ENCODE peak calls at places on chromosomes 7 and 10, in four cellular contexts. I, Q, H and J are unnamed samples.

GRCh38 chr7:35691827-35692307 is 3.1 kb downstream of the HERPUD2 start:
- DNase-seq in I (peak; percentile 47), H (no peak), Q (no peak), J (no peak)

GRCh38 chr7:116259156-116259555 is 48.8 kb downstream of the TES start:
- DNase-seq in Q (no peak), H (no peak), I (peak; percentile 14), J (no peak)

GRCh38 chr10:87966454-87966853 is 103.0 kb downstream of the PTEN start:
- DNase-seq in Q (no peak), I (no peak), H (no peak), J (no peak)

GRCh38 chr7:116780966-116781365 is 81.4 kb upstream of the CAPZA2 start:
- DNase-seq in Q (no peak), I (no peak), H (peak; percentile 55), J (peak; percentile 54)

GRCh38 chr7:30984359-30985107 is 20.8 kb downstream of the GHRHR start:
- DNase-seq in I (peak; percentile 48), Q (no peak), H (no peak), J (peak; percentile 64)

GRCh38 chr7:148911626-148912025 is 27.5 kb upstream of the EZH2 start:
- DNase-seq in Q (no peak), H (no peak), I (no peak), J (no peak)

GRCh38 chr10:103758294-103758681 is 97.1 kb downstream of the SH3PXD2A start:
- DNase-seq in H (no peak), I (no peak), Q (no peak), J (peak; percentile 58)

GRCh38 chr7:105461518-105461917 is 60.6 kb downstream of the PUS7 start:
- DNase-seq in I (no peak), Q (no peak), H (peak; percentile 6), J (no peak)

GRCh38 chr7:11373546-11374142 is 400.0 kb downstream of the PHF14 start:
- DNase-seq in Q (no peak), H (no peak), I (peak; percentile 20), J (no peak)

GRCh38 chr10:17538941-17539340 is 78.2 kb downstream of the HACD1 start:
- DNase-seq in H (no peak), I (no peak), Q (no peak), J (no peak)

GRCh38 chr10:129641982-129642381 is 174.9 kb downstream of the MGMT start:
- DNase-seq in H (no peak), I (no peak), Q (no peak), J (no peak)

GRCh38 chr10:24456319-24456718 is 247.4 kb downstream of the KIAA1217 start:
- DNase-seq in H (no peak), I (peak; percentile 46), Q (no peak), J (peak; percentile 64)

GRCh38 chr10:29714096-29714874 is 79.5 kb upstream of the SVIL start:
- DNase-seq in H (no peak), I (peak; percentile 88), Q (no peak), J (peak; percentile 84)

GRCh38 chr7:40698214-40698920 is 563.6 kb downstream of the SUGCT start:
- DNase-seq in Q (no peak), H (no peak), I (no peak), J (no peak)

GRCh38 chr7:101817031-101817929 is at the start of gene CUX1:
- DNase-seq in I (no peak), H (peak; percentile 22), Q (no peak), J (no peak)

GRCh38 chr7:153701678-153702077 is 350.5 kb upstream of the DPP6 start:
- DNase-seq in I (no peak), H (no peak), Q (no peak), J (no peak)

GRCh38 chr10:109978481-109978880 is 29.3 kb upstream of the ADD3 start:
- DNase-seq in Q (no peak), I (peak; percentile 83), H (no peak), J (peak; percentile 23)

GRCh38 chr10:86944471-86944870 is 12.9 kb downstream of the MMRN2 start:
- DNase-seq in Q (no peak), I (no peak), H (no peak), J (no peak)

GRCh38 chr7:25669954-25670841 is 441.9 kb upstream of the NPVF start:
- DNase-seq in I (peak; percentile 57), Q (peak; percentile 23), H (peak; percentile 70), J (no peak)

GRCh38 chr7:45888185-45888992 is at the start of gene IGFBP1:
- DNase-seq in H (no peak), Q (no peak), I (peak; percentile 42), J (no peak)

GRCh38 chr7:120554960-120555571 is 282.1 kb downstream of the KCND2 start:
- DNase-seq in H (no peak), I (peak; percentile 78), Q (no peak), J (peak; percentile 34)

GRCh38 chr7:29918850-29919249 is 70.8 kb downstream of the SCRN1 start:
- DNase-seq in H (no peak), I (no peak), Q (no peak), J (no peak)

GRCh38 chr10:2619472-2619871 is 447.9 kb upstream of the PFKP start:
- DNase-seq in Q (no peak), I (no peak), H (no peak), J (peak; percentile 17)

GRCh38 chr10:109931153-109931552 is 7.8 kb upstream of the XPNPEP1 start:
- DNase-seq in H (no peak), I (peak; percentile 69), Q (no peak), J (no peak)

GRCh38 chr7:137996386-137996851 is 5.5 kb downstream of the CREB3L2 start:
- DNase-seq in I (peak; percentile 94), Q (peak; percentile 68), H (no peak), J (no peak)

GRCh38 chr10:51007781-51008180 is 66.5 kb upstream of the PRKG1 start:
- DNase-seq in I (peak; percentile 45), Q (no peak), H (no peak), J (no peak)

GRCh38 chr7:157851501-157852067 is 514.8 kb downstream of the DNAJB6 start:
- DNase-seq in Q (peak; percentile 67), H (peak; percentile 63), I (no peak), J (peak; percentile 28)

GRCh38 chr10:124106241-124106905 is 13.0 kb upstream of the CHST15 start:
- DNase-seq in I (peak; percentile 93), H (peak; percentile 80), Q (no peak), J (peak; percentile 81)

GRCh38 chr10:79347894-79348639 is 798 bp downstream of the PPIF start:
- DNase-seq in Q (peak; percentile 75), I (peak; percentile 85), H (peak; percentile 60), J (peak; percentile 68)

GRCh38 chr10:89025453-89025852 is 34.9 kb downstream of the FAS start:
- DNase-seq in I (no peak), H (no peak), Q (no peak), J (no peak)

GRCh38 chr10:102420443-102420809 is 210 bp upstream of the FBXL15 start:
- DNase-seq in Q (no peak), H (peak; percentile 82), I (no peak), J (no peak)

GRCh38 chr10:58305821-58306220 is 29.0 kb upstream of the UBE2D1 start:
- DNase-seq in H (no peak), Q (no peak), I (no peak), J (no peak)

GRCh38 chr7:71511361-71511807 is 379.4 kb downstream of the GALNT17 start:
- DNase-seq in H (no peak), Q (no peak), I (no peak), J (no peak)

DNA sequence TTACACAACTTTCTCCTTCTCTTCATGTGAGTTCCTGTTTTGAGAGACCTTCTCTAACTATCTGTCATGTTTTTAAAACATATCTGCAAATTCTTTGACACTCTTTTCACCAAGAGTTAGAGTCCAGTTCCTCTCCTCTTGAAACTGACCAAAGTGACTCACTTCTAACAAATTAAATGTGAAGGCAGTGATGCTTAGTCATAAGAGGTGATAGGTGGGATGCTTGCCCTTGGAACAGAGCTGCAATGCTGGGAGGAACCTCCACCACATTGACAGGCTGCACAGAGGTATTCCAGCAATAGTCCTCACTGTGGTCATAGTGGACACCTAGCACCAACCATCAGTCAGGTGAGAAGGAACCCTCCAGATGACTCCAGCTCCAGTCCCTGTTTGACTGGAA is 25.4 kb downstream of the ZSCAN25 start:
- DNase-seq in H (no peak), Q (no peak), I (no peak), J (no peak)
- TF ChIP-seq CTCF in H (no peak), Q (no peak), I (no peak), J (no peak)

GRCh38 chr7:43143918-43144589 is 31.6 kb downstream of the HECW1 start:
- DNase-seq in I (no peak), H (no peak), Q (no peak), J (peak; percentile 15)
- H3K27ac ChIP-seq in I (no peak overlapping the region), H (no peak overlapping the region), Q (no peak overlapping the region), J (no peak overlapping the region)

DNA sequence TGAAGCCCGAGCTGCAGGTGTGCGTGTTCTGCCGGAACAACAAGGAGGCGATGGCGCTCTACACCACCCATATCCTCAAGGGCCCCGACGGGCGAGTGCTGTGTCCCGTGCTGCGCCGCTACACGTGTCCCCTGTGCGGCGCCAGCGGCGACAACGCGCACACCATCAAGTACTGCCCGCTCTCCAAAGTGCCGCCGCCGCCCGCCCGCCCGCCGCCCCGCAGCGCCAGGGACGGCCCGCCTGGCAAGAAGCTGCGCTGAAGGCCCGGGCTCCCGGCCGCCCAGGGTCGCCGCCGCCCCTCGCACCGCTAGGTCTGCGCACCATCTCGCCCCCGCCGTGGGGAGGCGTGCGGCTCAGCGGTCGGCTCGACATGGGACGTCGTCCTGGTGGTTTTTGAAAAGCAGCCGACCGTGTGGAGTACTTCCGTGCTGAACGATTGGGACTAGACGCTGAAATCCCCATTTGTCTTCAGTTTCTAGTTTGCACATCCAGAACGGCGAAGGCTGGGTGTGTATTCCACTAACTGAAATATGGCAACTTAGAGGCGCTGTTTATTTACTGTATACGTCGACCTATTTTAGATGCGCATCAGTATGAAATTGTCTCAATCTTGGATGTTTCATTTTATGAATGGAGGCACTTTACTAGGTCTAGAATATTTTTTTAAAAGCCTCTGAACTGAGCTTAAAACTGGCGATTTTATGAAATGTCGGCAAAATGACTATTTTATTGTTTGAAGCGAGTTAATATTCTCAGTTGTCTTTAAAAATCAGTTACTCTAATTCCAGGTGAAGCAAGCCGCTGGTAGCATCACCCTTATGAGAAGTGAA is 1.1 kb downstream of the NANOS1 start:
- DNase-seq in Q (peak; percentile 39), H (peak; percentile 27), I (peak; percentile 57), J (peak; percentile 41)
- TF ChIP-seq CTCF in Q (no peak), H (no peak), I (no peak), J (peak; percentile 23)

GRCh38 chr10:77267703-77268630 is 369.6 kb downstream of the KCNMA1 start:
- DNase-seq in H (no peak), I (no peak), Q (no peak), J (no peak)
- H3K27ac ChIP-seq in H (no peak overlapping the region), I (no peak overlapping the region), Q (no peak overlapping the region), J (no peak overlapping the region)

GRCh38 chr10:48948631-48949030 is 9.0 kb upstream of the LRRC18 start:
- DNase-seq in I (no peak), Q (no peak), H (no peak), J (no peak)
- TF ChIP-seq CTCF in I (no peak), Q (no peak), H (no peak), J (no peak)

GRCh38 chr7:142774826-142775225 is 4.1 kb downstream of the PRSS2 start:
- DNase-seq in Q (no peak), H (no peak), I (no peak), J (no peak)
- H3K27ac ChIP-seq in Q (no peak overlapping the region), H (no peak overlapping the region), I (no peak overlapping the region), J (no peak overlapping the region)